ENCODE peak calls at places on chromosomes 2 and 18, in five cellular contexts. E is HFFc6, G is right lobe of liver, A is mesothelial cell of epicardium, Y is cardiac fibroblast. F is an unnamed sample.
A peak's percentile ranks its signal among the peaks of the same experiment; 100 is the strongest.

GRCh38 chr2:168912466-168913170 is 11.5 kb downstream of the G6PC2 start:
- DNase-seq in E (no peak), G (peak; percentile 60), A (peak; percentile 42), Y (peak; percentile 8), F (no peak)

GRCh38 chr2:191379375-191379774 is 134.2 kb downstream of the MYO1B start:
- DNase-seq in E (no peak), G (no peak), A (no peak), Y (no peak), F (no peak)

GRCh38 chr18:48167901-48168300 is 237.4 kb upstream of the SMAD2 start:
- DNase-seq in E (no peak), G (peak; percentile 94), A (no peak), Y (no peak), F (no peak)

GRCh38 chr18:45775726-45776125 is 49.7 kb upstream of the SIGLEC15 start:
- DNase-seq in E (no peak), G (no peak), A (no peak), Y (no peak), F (no peak)

GRCh38 chr2:176768185-176768584 is 444.4 kb upstream of the HNRNPA3 start:
- DNase-seq in E (no peak), G (no peak), A (no peak), Y (no peak), F (no peak)

GRCh38 chr2:95352291-95353054 is 50.0 kb upstream of the FAHD2A start:
- DNase-seq in E (no peak), G (peak; percentile 35), A (peak; percentile 19), Y (no peak), F (no peak)

GRCh38 chr2:132636346-132636745 is 33.7 kb downstream of the LYPD1 start:
- DNase-seq in E (no peak), G (peak; percentile 56), A (no peak), Y (no peak), F (no peak)

GRCh38 chr2:136230471-136230870 is 112.5 kb upstream of the CXCR4 start:
- DNase-seq in E (no peak), G (no peak), A (no peak), Y (no peak), F (no peak)

GRCh38 chr2:24204505-24204904 is 29.7 kb downstream of the FAM228A start:
- DNase-seq in E (no peak), G (no peak), A (no peak), Y (no peak), F (no peak)

GRCh38 chr2:1746174-1747064 is 2.1 kb upstream of the PXDN start:
- DNase-seq in E (no peak), G (peak; percentile 28), A (peak; percentile 22), Y (no peak), F (no peak)

GRCh38 chr2:20519309-20519708 is 72.4 kb downstream of the RHOB start:
- DNase-seq in E (no peak), G (no peak), A (no peak), Y (no peak), F (no peak)

GRCh38 chr2:112885503-112885897 is 25.5 kb upstream of the IL37 start:
- DNase-seq in E (no peak), G (no peak), A (no peak), Y (peak; percentile 25), F (no peak)

GRCh38 chr2:41764919-41765318 is 282.9 kb upstream of the PKDCC start:
- DNase-seq in E (no peak), G (no peak), A (no peak), Y (no peak), F (no peak)

GRCh38 chr2:119338826-119339561 is 27.6 kb downstream of the C2orf76 start:
- DNase-seq in E (no peak), G (no peak), A (no peak), Y (no peak), F (no peak)

GRCh38 chr2:104936504-104936903 is 82.6 kb downstream of the POU3F3 start:
- DNase-seq in E (no peak), G (no peak), A (no peak), Y (no peak), F (no peak)

GRCh38 chr2:33893801-33894200 is 294.7 kb upstream of the FAM98A start:
- DNase-seq in E (no peak), G (no peak), A (no peak), Y (no peak), F (no peak)

GRCh38 chr18:74831571-74832250 is 234.0 kb downstream of the ZNF407 start:
- DNase-seq in E (no peak), G (no peak), A (no peak), Y (peak; percentile 28), F (no peak)

GRCh38 chr2:133579295-133579694 is 11.0 kb upstream of the NCKAP5 start:
- DNase-seq in E (no peak), G (peak; percentile 84), A (no peak), Y (peak; percentile 65), F (no peak)

GRCh38 chr2:178484245-178485041 is 4.2 kb downstream of the PLEKHA3 start:
- DNase-seq in E (no peak), G (peak; percentile 58), A (no peak), Y (peak; percentile 60), F (no peak)

GRCh38 chr2:115083216-115083615 is 640.8 kb downstream of the DPP10 start:
- DNase-seq in E (no peak), G (no peak), A (no peak), Y (no peak), F (no peak)

GRCh38 chr2:160301420-160301819 is 101.3 kb upstream of the ITGB6 start:
- DNase-seq in E (peak; percentile 59), G (no peak), A (no peak), Y (peak; percentile 52), F (no peak)

GRCh38 chr2:178238144-178238521 is 43.8 kb downstream of the OSBPL6 start:
- DNase-seq in E (peak; percentile 32), G (no peak), A (no peak), Y (peak; percentile 71), F (no peak)

GRCh38 chr2:120199837-120200499 is 23.2 kb downstream of the TMEM185B start:
- DNase-seq in E (no peak), G (no peak), A (no peak), Y (no peak), F (no peak)

GRCh38 chr2:178413472-178414265 is 37.3 kb downstream of the PRKRA start:
- DNase-seq in E (peak; percentile 54), G (peak; percentile 70), A (peak; percentile 73), Y (peak; percentile 86), F (peak; percentile 64)

GRCh38 chr2:37456479-37456878 is 112.0 kb downstream of the QPCT start:
- DNase-seq in E (no peak), G (no peak), A (no peak), Y (peak; percentile 33), F (no peak)

GRCh38 chr2:205612661-205613060 is 69.6 kb upstream of the NRP2 start:
- DNase-seq in E (no peak), G (no peak), A (no peak), Y (no peak), F (no peak)

GRCh38 chr2:191666733-191667132 is 11.2 kb upstream of the NABP1 start:
- DNase-seq in E (no peak), G (no peak), A (no peak), Y (peak; percentile 55), F (no peak)

GRCh38 chr18:74722237-74722636 is 124.6 kb downstream of the ZNF407 start:
- DNase-seq in E (peak; percentile 10), G (no peak), A (no peak), Y (peak; percentile 70), F (no peak)

GRCh38 chr2:168075446-168075845 is 171.9 kb downstream of the STK39 start:
- DNase-seq in E (no peak), G (no peak), A (no peak), Y (peak; percentile 8), F (no peak)

GRCh38 chr2:58042486-58042970 is 4.1 kb upstream of the VRK2 start:
- DNase-seq in E (peak; percentile 92), G (no peak), A (no peak), Y (peak; percentile 95), F (no peak)

GRCh38 chr2:111032721-111033532 is 87.8 kb upstream of the BCL2L11 start:
- DNase-seq in E (no peak), G (peak; percentile 73), A (no peak), Y (peak; percentile 48), F (no peak)

GRCh38 chr2:48085888-48086287 is 179.6 kb upstream of the FBXO11 start:
- DNase-seq in E (no peak), G (no peak), A (no peak), Y (no peak), F (no peak)

GRCh38 chr2:6011871-6012380 is 319.7 kb downstream of the SOX11 start:
- DNase-seq in E (no peak), G (no peak), A (no peak), Y (no peak), F (no peak)

GRCh38 chr2:223736488-223736887 is 100.9 kb downstream of the AP1S3 start:
- DNase-seq in E (no peak), G (no peak), A (no peak), Y (no peak), F (no peak)

GRCh38 chr2:174059178-174059874 is 94.2 kb upstream of the SP3 start:
- DNase-seq in E (peak; percentile 89), G (no peak), A (no peak), Y (peak; percentile 87), F (no peak)

GRCh38 chr2:231362785-231363184 is 32.7 kb upstream of the B3GNT7 start:
- DNase-seq in E (no peak), G (no peak), A (no peak), Y (no peak), F (no peak)
- TF ChIP-seq CTCF in E (no peak), G (no peak), A (no peak), Y (no peak), F (no peak)

DNA sequence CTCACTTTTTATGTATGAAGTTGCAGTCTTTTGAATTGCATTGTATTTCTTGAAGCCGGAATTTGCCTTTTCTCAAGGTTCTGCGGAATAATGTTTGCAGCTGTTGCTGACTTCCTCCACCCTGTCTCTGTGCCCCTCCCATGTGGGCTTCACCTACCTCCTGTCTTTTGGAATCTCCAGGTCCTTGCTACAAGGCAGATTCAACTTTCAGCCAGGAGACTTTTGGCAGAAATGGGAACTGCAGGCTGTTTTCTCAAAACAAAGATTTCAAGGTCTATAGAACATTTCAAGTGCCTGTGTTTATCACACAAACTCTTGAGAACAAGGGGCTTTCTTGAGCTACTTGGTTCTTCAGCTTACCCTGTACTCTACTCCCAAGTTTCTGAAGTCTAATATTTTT is 25.6 kb downstream of the ZNF236 start:
- DNase-seq in E (no peak), G (no peak), A (no peak), Y (no peak), F (no peak)
- TF ChIP-seq CTCF in E (peak; percentile 43), G (peak; percentile 11), A (peak; percentile 42), Y (peak; percentile 23), F (peak; percentile 40)

DNA sequence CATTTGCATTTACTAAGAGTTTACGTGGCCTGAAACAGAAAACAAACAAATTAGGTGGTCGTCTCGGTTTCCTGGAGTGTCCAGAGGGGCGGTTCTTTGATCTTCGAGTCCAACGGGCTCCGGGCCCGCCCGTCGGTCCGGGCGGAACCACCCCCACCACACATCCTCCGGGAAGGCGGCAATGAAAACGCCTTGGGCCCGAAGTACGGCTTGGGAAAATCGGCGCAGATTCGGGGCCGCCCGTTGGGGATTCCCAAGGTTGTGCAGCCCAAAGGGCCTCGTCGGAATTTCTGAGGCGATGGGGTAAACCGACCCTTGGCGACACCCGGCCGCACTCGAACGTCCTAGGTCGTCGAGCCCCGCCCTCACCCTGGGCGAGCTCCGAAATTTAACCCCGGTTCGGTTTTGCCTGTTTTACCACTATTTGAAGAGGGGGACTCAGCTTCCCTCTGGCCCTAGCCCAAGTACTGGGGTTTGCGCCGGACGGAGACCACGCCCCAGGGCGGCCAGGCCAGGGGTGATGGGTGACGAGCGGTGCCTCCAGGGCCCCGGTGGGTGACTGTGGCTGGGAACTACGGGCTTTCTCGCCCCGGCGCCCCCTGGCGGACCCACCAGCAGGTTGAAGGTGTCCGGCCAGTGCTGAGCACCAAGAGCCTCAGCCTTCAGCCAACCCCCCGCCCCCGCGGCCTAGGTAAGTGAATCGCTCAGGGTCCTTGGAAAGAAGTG is 1.9 kb upstream of the CFAP53 start:
- DNase-seq in E (no peak), G (peak; percentile 88), A (peak; percentile 65), Y (peak; percentile 72), F (peak; percentile 47)
- TF ChIP-seq CTCF in E (peak; percentile 74), G (peak; percentile 72), A (peak; percentile 59), Y (peak; percentile 79), F (peak; percentile 69)

GRCh38 chr2:121382744-121383143 is 97.7 kb upstream of the TFCP2L1 start:
- DNase-seq in E (no peak), G (no peak), A (no peak), Y (peak; percentile 31), F (no peak)
- TF ChIP-seq CTCF in E (peak; percentile 55), G (no peak), A (no peak), Y (peak; percentile 24), F (no peak)